ENCODE peak calls at places on chromosomes 4 and X, in seven cellular contexts. I is mesendoderm, X is H1, W is IMR-90, B is mesenchymal stem cell, F is H9, R is neuronal stem cell. Y is an unnamed sample.

GRCh38 chr4:177302371-177303100 is 7.1 kb upstream of the NEIL3 start:
- DNase-seq in B (no peak), F (no peak), W (peak), R (no peak), I (no peak), X (no peak), Y (no peak)

GRCh38 chr4:3780347-3781171 is 14.4 kb downstream of the ADRA2C start:
- DNase-seq in B (no peak), I (peak), X (no peak), W (no peak), R (no peak), F (peak), Y (peak)

GRCh38 chr4:7170012-7170411 is 22.3 kb upstream of the SORCS2 start:
- DNase-seq in R (no peak), B (no peak), I (no peak), W (no peak), X (no peak), F (peak), Y (peak)

GRCh38 chr4:174358823-174359222 is 75.1 kb downstream of the CEP44 start:
- DNase-seq in I (no peak), B (peak), F (no peak), W (peak), R (no peak), X (no peak), Y (no peak)

GRCh38 chrX:83759872-83760271 is 101.1 kb upstream of the CYLC1 start:
- DNase-seq in X (no peak), I (peak), W (peak), B (no peak), R (peak), F (no peak), Y (no peak)

GRCh38 chrX:155027509-155028066 is 944 bp downstream of the FUNDC2 start:
- DNase-seq in W (peak), B (peak), I (peak), X (no peak), F (no peak), R (no peak), Y (peak)

GRCh38 chrX:23742174-23742692 is 843 bp downstream of the ACOT9 start:
- DNase-seq in F (peak), I (peak), X (no peak), B (peak), W (peak), R (no peak), Y (peak)

GRCh38 chrX:152343306-152343705 is 107.8 kb downstream of the GABRA3 start:
- DNase-seq in I (peak), F (no peak), R (no peak), W (no peak), X (no peak), B (no peak), Y (no peak)

GRCh38 chr4:53313510-53313909 is 52.4 kb downstream of the SCFD2 start:
- DNase-seq in X (no peak), B (peak), I (peak), R (peak), F (peak), W (peak), Y (no peak)

GRCh38 chrX:78092296-78092695 is 11.8 kb upstream of the PGK1 start:
- DNase-seq in F (peak), X (peak), R (no peak), I (peak), W (peak), B (peak), Y (no peak)

GRCh38 chrX:46694549-46694948 is 64.4 kb downstream of the SLC9A7 start:
- DNase-seq in W (no peak), R (no peak), X (no peak), I (no peak), F (no peak), B (no peak), Y (no peak)

GRCh38 chr4:104345598-104346242 is 149.0 kb downstream of the CXXC4 start:
- DNase-seq in F (no peak), I (no peak), X (no peak), R (no peak), W (no peak), B (no peak), Y (no peak)

GRCh38 chr4:128068927-128069326 is 7.8 kb downstream of the LARP1B start:
- DNase-seq in B (peak), I (peak), W (peak), X (peak), R (no peak), F (peak), Y (no peak)

GRCh38 chrX:44874481-44875184 is 1.6 kb downstream of the KDM6A start:
- DNase-seq in B (peak), R (no peak), F (no peak), X (no peak), I (peak), W (peak), Y (peak)

GRCh38 chrX:18899796-18900380 is 84.0 kb downstream of the PHKA2 start:
- DNase-seq in W (no peak), X (no peak), F (peak), I (peak), B (peak), R (no peak), Y (peak)

GRCh38 chr4:104015680-104016079 is 295.9 kb upstream of the TACR3 start:
- DNase-seq in R (no peak), B (peak), W (no peak), F (no peak), I (peak), X (no peak), Y (no peak)

GRCh38 chrX:38375888-38376287 is 23.5 kb downstream of the OTC start:
- DNase-seq in W (no peak), F (no peak), I (peak), B (peak), R (no peak), X (no peak), Y (peak)

GRCh38 chrX:20641954-20642353 is 375.2 kb upstream of the RPS6KA3 start:
- DNase-seq in R (no peak), X (no peak), B (no peak), W (no peak), F (no peak), I (no peak), Y (no peak)

GRCh38 chr4:150078996-150079581 is 844 bp downstream of the DCLK2 start:
- DNase-seq in X (peak), F (peak), W (peak), R (peak), I (peak), B (peak), Y (peak)

GRCh38 chr4:181909368-181909767 is 333.8 kb upstream of the TENM3 start:
- DNase-seq in X (no peak), F (no peak), B (no peak), W (peak), R (no peak), I (peak), Y (peak)

GRCh38 chr4:67651536-67651935 is 49.4 kb downstream of the UBA6 start:
- DNase-seq in B (no peak), I (no peak), W (no peak), R (no peak), X (no peak), F (no peak), Y (no peak)

DNA sequence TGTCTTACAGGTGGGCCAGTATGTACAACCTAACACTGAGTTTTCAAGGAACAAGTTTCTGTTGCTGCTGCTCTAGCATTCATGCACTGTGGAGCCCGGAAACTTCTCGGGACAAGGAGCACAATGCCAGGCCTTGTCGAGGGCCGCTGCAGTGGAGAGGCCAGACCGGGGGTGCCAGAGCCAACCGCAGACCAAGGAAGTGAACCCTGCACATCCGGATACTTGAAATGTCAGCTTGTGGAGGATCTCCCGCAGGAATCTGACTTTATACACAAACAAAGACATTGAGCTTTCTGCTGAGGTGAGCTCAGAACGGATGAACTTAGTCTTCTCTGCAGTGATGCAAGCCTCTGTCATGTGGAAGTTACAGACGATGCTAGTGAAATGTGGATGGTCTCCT is 99.5 kb downstream of the ZNF827 start:
- DNase-seq in R (no peak), I (peak), W (peak), B (peak), F (peak), X (no peak), Y (no peak)
- H3K23ac ChIP-seq in R (no peak), I (no peak), W (no peak), B (no peak), F (no peak), X (no peak), Y (no peak)

GRCh38 chr4:158945529-158946108 is 157.3 kb upstream of the RAPGEF2 start:
- DNase-seq in X (no peak), F (no peak), B (no peak), W (no peak), I (no peak), R (no peak), Y (no peak)

GRCh38 chr4:158948071-158948470 is 154.8 kb upstream of the RAPGEF2 start:
- DNase-seq in X (no peak), R (no peak), W (no peak), F (no peak), I (no peak), B (no peak), Y (peak)

GRCh38 chr4:158946825-158947224 is 156.1 kb upstream of the RAPGEF2 start:
- DNase-seq in I (no peak), X (no peak), W (no peak), R (no peak), F (no peak), B (no peak), Y (no peak)

DNA sequence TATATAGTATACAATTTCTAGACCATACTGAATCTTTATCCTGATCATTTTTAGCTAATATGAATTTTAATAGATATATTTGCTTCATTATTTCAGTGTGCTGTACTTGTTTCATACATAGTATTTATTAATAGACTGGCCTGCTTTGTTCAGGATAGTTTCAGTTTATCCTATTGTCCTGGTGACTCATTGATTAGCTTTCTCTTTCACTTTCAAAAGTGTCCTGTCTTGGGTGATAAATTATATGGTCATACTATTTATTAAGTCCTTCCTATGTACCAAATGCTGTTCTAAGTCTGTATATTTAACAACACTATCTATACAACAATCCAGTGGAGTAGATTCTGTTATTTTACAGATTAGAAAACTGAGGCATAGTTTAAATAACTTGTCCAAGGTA is 153.8 kb upstream of the RAPGEF2 start:
- DNase-seq in X (no peak), W (peak), F (no peak), B (peak), I (no peak), R (no peak), Y (no peak)
- H3K4me2 ChIP-seq in X (no peak), W (no peak), F (no peak), B (no peak), I (no peak), R (no peak), Y (no peak)

GRCh38 chr4:25180524-25181131 is 20.4 kb upstream of the SEPSECS start:
- DNase-seq in B (peak), F (peak), I (peak), R (peak), X (no peak), W (peak), Y (peak)
- H3K23ac ChIP-seq in B (no peak), F (no peak), I (no peak), R (no peak), X (no peak), W (no peak), Y (no peak)

DNA sequence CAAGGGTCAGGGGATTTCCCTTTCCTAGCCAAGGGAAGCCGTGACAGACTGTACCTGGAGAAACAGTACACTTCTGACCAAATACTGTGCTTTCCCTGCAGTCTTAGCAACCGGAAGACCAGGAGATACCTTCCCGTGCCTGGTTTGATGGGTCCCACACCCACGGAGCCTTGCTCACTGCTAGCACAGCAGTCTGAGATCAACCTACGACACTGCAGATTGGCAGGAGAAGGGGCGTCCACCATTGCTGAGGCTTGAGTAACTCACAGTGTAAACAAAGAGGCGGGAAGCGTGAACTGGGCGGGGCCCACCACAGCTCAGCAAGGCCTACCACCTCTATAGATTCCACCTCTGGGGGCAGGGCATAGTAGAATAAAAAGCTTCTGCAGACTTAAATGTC is 48.7 kb upstream of the SRD5A3 start:
- DNase-seq in W (peak), B (no peak), I (peak), F (no peak), R (no peak), X (no peak), Y (no peak)
- H3K4me2 ChIP-seq in W (no peak), B (no peak), I (no peak), F (no peak), R (no peak), X (no peak), Y (no peak)

DNA sequence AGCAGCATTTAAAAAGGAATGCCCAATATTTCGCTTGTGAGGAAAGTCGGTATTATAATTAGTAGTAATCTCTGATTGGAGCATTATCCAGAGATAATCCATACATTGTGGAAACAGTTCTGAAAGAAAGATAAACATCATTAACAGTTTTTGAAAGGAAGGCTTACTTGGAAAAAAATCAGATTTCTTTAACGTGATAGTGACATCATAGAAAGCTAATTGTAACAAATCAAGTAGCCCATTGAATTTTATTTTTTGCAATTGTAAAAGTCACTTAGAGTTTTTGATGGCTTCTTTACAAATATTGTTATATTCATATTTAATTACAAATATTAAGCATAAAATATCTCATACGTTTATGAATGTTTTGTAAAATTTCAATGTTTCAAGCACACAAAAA is 11.6 kb upstream of the NR3C2 start:
- DNase-seq in X (no peak), W (no peak), F (no peak), I (no peak), R (no peak), B (no peak), Y (no peak)
- H3K23ac ChIP-seq in X (no peak), W (no peak), F (no peak), I (no peak), R (no peak), B (no peak), Y (no peak)

GRCh38 chr4:86857341-86858052 is 8.3 kb upstream of the SLC10A6 start:
- DNase-seq in I (peak), W (no peak), R (no peak), B (no peak), F (peak), X (no peak), Y (peak)
- H3K4me2 ChIP-seq in I (no peak), W (no peak), R (no peak), B (no peak), F (peak), X (peak), Y (no peak)

GRCh38 chr4:165308174-165308573 is 19.3 kb upstream of the MSMO1 start:
- DNase-seq in R (no peak), W (no peak), X (no peak), B (no peak), I (no peak), F (no peak), Y (no peak)

GRCh38 chr4:165312506-165312905 is 15.0 kb upstream of the MSMO1 start:
- DNase-seq in R (no peak), I (no peak), W (peak), X (no peak), B (peak), F (no peak), Y (no peak)

GRCh38 chr4:165302658-165303057 is 24.8 kb upstream of the MSMO1 start:
- DNase-seq in R (no peak), B (no peak), W (no peak), F (no peak), I (no peak), X (no peak), Y (no peak)

GRCh38 chr4:165308606-165309005 is 18.9 kb upstream of the MSMO1 start:
- DNase-seq in X (no peak), F (no peak), I (no peak), B (no peak), R (no peak), W (no peak), Y (no peak)
- H3K23ac ChIP-seq in X (no peak), F (no peak), I (no peak), B (no peak), R (no peak), W (no peak), Y (no peak)

GRCh38 chr4:105399535-105400161 is 74.2 kb downstream of the PPA2 start:
- DNase-seq in W (peak), X (no peak), F (no peak), I (no peak), R (no peak), B (peak), Y (peak)
- H3K4me2 ChIP-seq in W (peak), X (no peak), F (no peak), I (no peak), R (no peak), B (no peak), Y (no peak)